ENCODE peak calls at places on chromosomes 2 and 18, in seven cellular contexts. E, F, O, P, K, X and Q are unnamed samples.

GRCh38 chr2:198546091-198546490 is 741.7 kb downstream of the PLCL1 start:
- DNase-seq in E (no peak), F (no peak), O (no peak), P (no peak), K (no peak), X (no peak), Q (no peak)

GRCh38 chr2:33292981-33293586 is 183.4 kb upstream of the RASGRP3 start:
- DNase-seq in E (no peak), F (no peak), O (peak), P (no peak), K (no peak), X (no peak), Q (no peak)

GRCh38 chr2:105682401-105682800 is 62.3 kb upstream of the NCK2 start:
- DNase-seq in E (no peak), F (no peak), O (no peak), P (no peak), K (no peak), X (no peak), Q (no peak)

GRCh38 chr2:26576565-26577441 is 64.4 kb downstream of the CIB4 start:
- DNase-seq in E (peak), F (peak), O (no peak), P (no peak), K (no peak), X (no peak), Q (no peak)

GRCh38 chr2:241986836-241987641 is 117.5 kb downstream of the RTP5 start:
- DNase-seq in E (no peak), F (peak), O (no peak), P (no peak), K (no peak), X (no peak), Q (no peak)

GRCh38 chr2:221641181-221641871 is 69.2 kb upstream of the EPHA4 start:
- DNase-seq in E (no peak), F (no peak), O (peak), P (no peak), K (no peak), X (no peak), Q (no peak)

GRCh38 chr2:136750065-136750464 is 15.3 kb upstream of the THSD7B start:
- DNase-seq in E (no peak), F (peak), O (no peak), P (peak), K (no peak), X (no peak), Q (no peak)

GRCh38 chr2:99787011-99787410 is 297.2 kb upstream of the REV1 start:
- DNase-seq in E (no peak), F (no peak), O (no peak), P (no peak), K (no peak), X (no peak), Q (no peak)

GRCh38 chr2:84631047-84631446 is 114.7 kb downstream of the DNAH6 start:
- DNase-seq in E (peak), F (no peak), O (peak), P (no peak), K (no peak), X (no peak), Q (no peak)

GRCh38 chr2:69490486-69490885 is 53.3 kb upstream of the NFU1 start:
- DNase-seq in E (no peak), F (no peak), O (no peak), P (no peak), K (no peak), X (no peak), Q (no peak)

GRCh38 chr2:215860076-215860475 is 153.3 kb downstream of the MREG start:
- DNase-seq in E (peak), F (no peak), O (peak), P (no peak), K (no peak), X (no peak), Q (no peak)

GRCh38 chr2:106138904-106139574 is 55.1 kb downstream of the UXS1 start:
- DNase-seq in E (no peak), F (no peak), O (no peak), P (no peak), K (no peak), X (no peak), Q (no peak)

GRCh38 chr18:74290831-74291770 is 662 bp downstream of the CYB5A start:
- DNase-seq in E (peak), F (peak), O (no peak), P (peak), K (no peak), X (no peak), Q (no peak)

GRCh38 chr18:9918016-9918680 is 4.3 kb downstream of the VAPA start:
- DNase-seq in E (peak), F (no peak), O (no peak), P (no peak), K (no peak), X (no peak), Q (no peak)

GRCh38 chr2:178193496-178193822 is 853 bp upstream of the OSBPL6 start:
- DNase-seq in E (peak), F (no peak), O (no peak), P (no peak), K (no peak), X (no peak), Q (no peak)

GRCh38 chr2:215454519-215454918 is 18.7 kb upstream of the FN1 start:
- DNase-seq in E (peak), F (no peak), O (no peak), P (no peak), K (no peak), X (no peak), Q (no peak)

GRCh38 chr2:44934962-44935853 is 6.3 kb upstream of the SIX3 start:
- DNase-seq in E (no peak), F (no peak), O (no peak), P (no peak), K (no peak), X (no peak), Q (no peak)

GRCh38 chr2:239957681-239958181 is 67.4 kb downstream of the NDUFA10 start:
- DNase-seq in E (no peak), F (no peak), O (no peak), P (peak), K (no peak), X (no peak), Q (no peak)

GRCh38 chr2:20182241-20182931 is 42.5 kb downstream of the SDC1 start:
- DNase-seq in E (peak), F (peak), O (peak), P (no peak), K (peak), X (no peak), Q (no peak)

GRCh38 chr2:95159690-95160449 is at the start of gene ZNF514:
- DNase-seq in E (peak), F (peak), O (peak), P (peak), K (peak), X (no peak), Q (peak)

GRCh38 chr2:156486175-156486574 is 50.0 kb downstream of the GPD2 start:
- DNase-seq in E (peak), F (no peak), O (no peak), P (no peak), K (no peak), X (no peak), Q (no peak)

GRCh38 chr2:94874277-94874997 is 3.2 kb downstream of the TEKT4 start:
- DNase-seq in E (peak), F (peak), O (peak), P (peak), K (no peak), X (no peak), Q (peak)

GRCh38 chr18:24656044-24656443 is 195.6 kb downstream of the HRH4 start:
- DNase-seq in E (no peak), F (no peak), O (no peak), P (no peak), K (no peak), X (no peak), Q (no peak)

GRCh38 chr2:181420259-181421130 is 36.7 kb upstream of the ITGA4 start:
- DNase-seq in E (no peak), F (no peak), O (no peak), P (no peak), K (no peak), X (no peak), Q (no peak)

GRCh38 chr2:58853420-58853819 is 612.3 kb upstream of the FANCL start:
- DNase-seq in E (no peak), F (no peak), O (no peak), P (no peak), K (no peak), X (no peak), Q (no peak)

GRCh38 chr2:168178925-168179324 is 68.5 kb downstream of the STK39 start:
- DNase-seq in E (no peak), F (no peak), O (no peak), P (no peak), K (no peak), X (no peak), Q (no peak)

GRCh38 chr2:100640329-100641114 is 77.7 kb downstream of the PDCL3 start:
- DNase-seq in E (no peak), F (no peak), O (no peak), P (no peak), K (no peak), X (no peak), Q (no peak)

GRCh38 chr2:155320236-155320635 is 621.7 kb downstream of the KCNJ3 start:
- DNase-seq in E (no peak), F (no peak), O (no peak), P (no peak), K (no peak), X (no peak), Q (no peak)

GRCh38 chr2:9981646-9982045 is 30.2 kb downstream of the GRHL1 start:
- DNase-seq in E (no peak), F (no peak), O (no peak), P (no peak), K (no peak), X (no peak), Q (no peak)

GRCh38 chr18:46424898-46425297 is 232.1 kb downstream of the LOXHD1 start:
- DNase-seq in E (no peak), F (no peak), O (no peak), P (no peak), K (no peak), X (no peak), Q (no peak)

GRCh38 chr2:17627434-17627833 is 86.9 kb downstream of the VSNL1 start:
- DNase-seq in E (no peak), F (no peak), O (no peak), P (no peak), K (no peak), X (no peak), Q (no peak)

GRCh38 chr2:23435250-23436035 is 50.5 kb downstream of the KLHL29 start:
- DNase-seq in E (no peak), F (no peak), O (no peak), P (no peak), K (no peak), X (no peak), Q (no peak)

GRCh38 chr2:231617059-231617926 is 24.6 kb downstream of the TEX44 start:
- DNase-seq in E (peak), F (no peak), O (no peak), P (no peak), K (no peak), X (no peak), Q (no peak)

GRCh38 chr2:943821-944220 is 6.8 kb upstream of the SNTG2 start:
- DNase-seq in E (no peak), F (no peak), O (no peak), P (no peak), K (no peak), X (no peak), Q (no peak)

GRCh38 chr2:173978447-173978846 is 13.3 kb upstream of the SP3 start:
- DNase-seq in E (peak), F (no peak), O (no peak), P (no peak), K (no peak), X (no peak), Q (no peak)

GRCh38 chr2:67564076-67564475 is 166.9 kb downstream of the ETAA1 start:
- DNase-seq in E (peak), F (no peak), O (peak), P (no peak), K (no peak), X (no peak), Q (no peak)

GRCh38 chr2:32450851-32451250 is 94.0 kb downstream of the BIRC6 start:
- DNase-seq in E (no peak), F (no peak), O (peak), P (no peak), K (no peak), X (no peak), Q (no peak)

GRCh38 chr18:68714356-68714706 is 577 bp downstream of the TMX3 start:
- DNase-seq in E (no peak), F (no peak), O (no peak), P (no peak), K (no peak), X (no peak), Q (peak)

DNA sequence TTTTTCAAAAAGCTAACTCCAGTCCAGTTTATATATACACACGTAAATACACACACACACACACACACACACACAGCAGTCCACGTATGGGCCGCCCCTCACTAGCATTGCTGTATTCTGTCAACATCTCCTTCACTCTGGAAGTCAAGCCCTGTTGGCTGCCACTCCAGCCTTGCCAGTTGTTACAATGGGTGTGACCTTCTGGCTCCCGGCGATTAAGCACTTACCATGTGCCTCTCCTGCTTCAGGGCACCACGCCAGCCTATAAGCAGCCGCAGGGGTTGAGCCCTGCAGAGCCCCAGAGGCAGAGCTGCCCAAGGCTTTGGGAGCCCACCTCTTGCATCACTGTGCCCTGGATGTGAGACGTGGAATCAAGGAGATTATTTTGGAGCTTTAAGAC is 54.3 kb upstream of the ROCK2 start:
- DNase-seq in E (no peak), F (peak), O (no peak), P (peak), K (no peak), X (no peak), Q (no peak)
- TF ChIP-seq CTCF in E (no peak), F (no peak), O (no peak), P (no peak), K (no peak), X (no peak), Q (no peak)

GRCh38 chr2:207285451-207285771 is 119.7 kb upstream of the KLF7 start:
- DNase-seq in E (no peak), F (no peak), O (no peak), P (no peak), K (no peak), X (no peak), Q (no peak)

GRCh38 chr2:207286106-207286505 is 120.4 kb upstream of the KLF7 start:
- DNase-seq in E (no peak), F (no peak), O (no peak), P (no peak), K (no peak), X (no peak), Q (no peak)

GRCh38 chr2:207282916-207283315 is 117.2 kb upstream of the KLF7 start:
- DNase-seq in E (no peak), F (no peak), O (no peak), P (no peak), K (no peak), X (no peak), Q (no peak)

GRCh38 chr2:207284556-207285450 is 119.1 kb upstream of the KLF7 start:
- DNase-seq in E (peak), F (no peak), O (no peak), P (no peak), K (no peak), X (no peak), Q (no peak)

GRCh38 chr2:207283356-207283755 is 117.6 kb upstream of the KLF7 start:
- DNase-seq in E (no peak), F (peak), O (no peak), P (peak), K (peak), X (no peak), Q (no peak)
- TF ChIP-seq CTCF in E (no peak), F (no peak), O (peak), P (peak), K (no peak), X (no peak), Q (no peak)

GRCh38 chr2:71991397-71991796 is 156.3 kb downstream of the CYP26B1 start:
- DNase-seq in E (no peak), F (no peak), O (no peak), P (no peak), K (no peak), X (no peak), Q (no peak)

GRCh38 chr2:71990826-71991225 is 156.8 kb downstream of the CYP26B1 start:
- DNase-seq in E (no peak), F (no peak), O (no peak), P (no peak), K (no peak), X (no peak), Q (no peak)

GRCh38 chr2:71992036-71992435 is 155.6 kb downstream of the CYP26B1 start:
- DNase-seq in E (no peak), F (no peak), O (peak), P (no peak), K (no peak), X (no peak), Q (no peak)

GRCh38 chr2:71997843-71998242 is 149.8 kb downstream of the CYP26B1 start:
- DNase-seq in E (no peak), F (no peak), O (no peak), P (no peak), K (no peak), X (no peak), Q (no peak)

DNA sequence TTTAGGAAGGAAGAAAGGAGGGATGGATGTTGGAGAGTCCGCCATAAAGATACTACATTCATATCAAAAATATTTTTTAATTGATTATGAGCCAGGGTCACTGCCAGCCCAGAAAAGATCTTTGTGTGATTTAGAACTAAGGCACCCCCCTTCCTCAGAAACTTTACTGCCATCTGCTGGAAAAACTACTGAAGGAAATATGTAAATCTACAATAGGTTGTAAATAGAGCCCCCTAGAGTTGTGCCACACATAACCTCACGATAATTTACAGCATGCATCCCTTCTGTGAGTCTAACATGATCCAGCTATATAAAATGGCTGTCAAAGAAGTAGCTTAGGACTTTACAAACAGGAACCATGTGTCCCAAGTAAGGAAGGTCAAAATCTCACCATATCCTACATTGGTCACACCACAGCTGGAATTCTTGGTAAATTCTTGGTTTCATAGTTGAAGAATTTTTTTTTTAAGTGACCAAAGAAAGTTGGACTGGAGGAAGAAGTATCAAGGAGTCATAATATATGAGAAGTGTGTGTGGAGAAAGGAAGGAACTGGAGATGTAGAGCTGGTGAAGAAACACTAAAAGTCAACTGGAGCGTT is 152.5 kb downstream of the CYP26B1 start:
- DNase-seq in E (peak), F (no peak), O (peak), P (no peak), K (no peak), X (no peak), Q (no peak)
- TF ChIP-seq CTCF in E (peak), F (peak), O (peak), P (peak), K (peak), X (no peak), Q (peak)

GRCh38 chr18:49747876-49748275 is 65.5 kb downstream of the ACAA2 start:
- DNase-seq in E (peak), F (no peak), O (no peak), P (no peak), K (no peak), X (no peak), Q (no peak)
- TF ChIP-seq CTCF in E (no peak), F (no peak), O (no peak), P (no peak), K (no peak), X (no peak), Q (no peak)

GRCh38 chr2:109528811-109529501 is 84.8 kb downstream of the SEPTIN10 start:
- DNase-seq in E (no peak), F (no peak), O (no peak), P (no peak), K (no peak), X (no peak), Q (no peak)
- TF ChIP-seq CTCF in E (no peak), F (no peak), O (no peak), P (no peak), K (no peak), X (no peak), Q (no peak)

DNA sequence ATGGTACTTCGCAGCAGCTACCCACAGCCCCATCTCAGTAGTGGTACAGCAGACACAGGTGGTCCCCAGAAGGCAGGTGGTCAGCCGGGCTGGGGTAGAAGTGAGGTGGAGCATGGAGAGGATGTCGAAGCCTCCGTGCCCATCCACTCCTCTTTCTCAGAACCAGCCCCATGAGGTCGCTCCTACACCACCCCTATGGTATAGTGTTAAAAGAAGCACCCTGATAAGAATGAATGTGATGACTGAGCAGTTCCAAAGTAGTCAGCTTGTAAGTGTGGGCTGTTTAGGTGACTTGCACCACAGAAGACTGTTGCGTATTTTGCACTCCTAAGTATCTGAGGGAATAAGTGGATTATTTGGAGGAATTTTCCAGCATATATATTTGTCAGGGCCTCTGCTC is 111.3 kb downstream of the WDSUB1 start:
- DNase-seq in E (no peak), F (no peak), O (no peak), P (no peak), K (no peak), X (no peak), Q (no peak)
- TF ChIP-seq CTCF in E (no peak), F (peak), O (no peak), P (peak), K (no peak), X (no peak), Q (no peak)

GRCh38 chr18:65093341-65093740 is 657.5 kb upstream of the CDH7 start:
- DNase-seq in E (no peak), F (no peak), O (no peak), P (no peak), K (no peak), X (no peak), Q (no peak)

GRCh38 chr18:65091737-65092329 is 659.0 kb upstream of the CDH7 start:
- DNase-seq in E (peak), F (no peak), O (no peak), P (no peak), K (no peak), X (no peak), Q (no peak)
- TF ChIP-seq CTCF in E (peak), F (peak), O (peak), P (peak), K (peak), X (no peak), Q (peak)

GRCh38 chr2:226639550-226639949 is 160.1 kb downstream of the IRS1 start:
- DNase-seq in E (no peak), F (no peak), O (no peak), P (no peak), K (no peak), X (no peak), Q (no peak)

GRCh38 chr2:226638576-226638975 is 161.0 kb downstream of the IRS1 start:
- DNase-seq in E (no peak), F (no peak), O (no peak), P (no peak), K (no peak), X (no peak), Q (no peak)

GRCh38 chr2:226635221-226635620 is 164.4 kb downstream of the IRS1 start:
- DNase-seq in E (no peak), F (no peak), O (no peak), P (no peak), K (no peak), X (no peak), Q (no peak)

GRCh38 chr2:226637383-226637782 is 162.2 kb downstream of the IRS1 start:
- DNase-seq in E (no peak), F (no peak), O (no peak), P (no peak), K (no peak), X (no peak), Q (no peak)

GRCh38 chr2:226636586-226636985 is 163.0 kb downstream of the IRS1 start:
- DNase-seq in E (no peak), F (no peak), O (no peak), P (no peak), K (no peak), X (no peak), Q (no peak)
- TF ChIP-seq CTCF in E (no peak), F (no peak), O (no peak), P (no peak), K (no peak), X (no peak), Q (no peak)